ENCODE peak calls at places on chromosome 21, in ten cellular contexts. Z, S, V, M, I, Y, H, J, G and N are unnamed samples.

GRCh38 chr21:36672737-36673136 is 26.2 kb upstream of the SIM2 start:
- DNase-seq in Z (no peak), S (no peak), V (no peak), M (no peak), I (no peak), Y (no peak), H (no peak), J (no peak), G (no peak), N (no peak)

GRCh38 chr21:33069994-33070811 is at the start of gene OLIG1:
- DNase-seq in Z (no peak), S (peak; percentile 62), V (peak; percentile 78), M (peak; percentile 67), I (no peak), Y (peak; percentile 7), H (peak; percentile 31), J (no peak), G (no peak), N (no peak)

GRCh38 chr21:32726742-32727477 is 903 bp downstream of the SYNJ1 start:
- DNase-seq in Z (no peak), S (peak; percentile 15), V (peak; percentile 35), M (peak; percentile 33), I (no peak), Y (no peak), H (peak; percentile 38), J (peak; percentile 43), G (peak; percentile 70), N (peak; percentile 35)

GRCh38 chr21:36155603-36156338 is 853 bp upstream of the DOP1B start:
- DNase-seq in Z (no peak), S (no peak), V (no peak), M (no peak), I (no peak), Y (no peak), H (no peak), J (no peak), G (no peak), N (no peak)

GRCh38 chr21:15514073-15514946 is 215.5 kb upstream of the USP25 start:
- DNase-seq in Z (no peak), S (peak; percentile 56), V (no peak), M (no peak), I (peak; percentile 76), Y (no peak), H (no peak), J (no peak), G (no peak), N (peak; percentile 31)

GRCh38 chr21:39454949-39455668 is 3.3 kb downstream of the SH3BGR start:
- DNase-seq in Z (no peak), S (no peak), V (no peak), M (no peak), I (no peak), Y (no peak), H (no peak), J (no peak), G (no peak), N (no peak)

GRCh38 chr21:43916691-43917514 is 51.9 kb downstream of the AGPAT3 start:
- DNase-seq in Z (no peak), S (peak; percentile 81), V (no peak), M (no peak), I (peak; percentile 84), Y (no peak), H (no peak), J (no peak), G (no peak), N (peak; percentile 83)

GRCh38 chr21:43659136-43660000 is at the start of the genes HSF2BP and RRP1B:
- DNase-seq in Z (peak; percentile 72), S (peak; percentile 97), V (peak; percentile 75), M (peak; percentile 86), I (peak; percentile 90), Y (no peak), H (peak; percentile 84), J (peak; percentile 77), G (peak; percentile 88), N (peak; percentile 96)

GRCh38 chr21:32457360-32457840 is 44.9 kb downstream of the EVA1C start:
- DNase-seq in Z (no peak), S (no peak), V (no peak), M (no peak), I (no peak), Y (no peak), H (no peak), J (peak; percentile 60), G (no peak), N (no peak)

GRCh38 chr21:38505654-38506523 is 7.6 kb upstream of the ERG start:
- DNase-seq in Z (no peak), S (peak; percentile 32), V (no peak), M (peak; percentile 55), I (no peak), Y (peak; percentile 41), H (peak; percentile 55), J (peak; percentile 81), G (no peak), N (peak; percentile 69)

GRCh38 chr21:36297938-36298572 is 21.9 kb upstream of the MORC3 start:
- DNase-seq in Z (no peak), S (peak; percentile 92), V (no peak), M (no peak), I (peak; percentile 84), Y (peak; percentile 75), H (peak; percentile 56), J (peak; percentile 22), G (peak; percentile 69), N (peak; percentile 94)

GRCh38 chr21:34582506-34583150 is 32.3 kb downstream of the RCAN1 start:
- DNase-seq in Z (no peak), S (peak; percentile 61), V (no peak), M (peak; percentile 16), I (no peak), Y (peak; percentile 75), H (peak; percentile 35), J (peak; percentile 48), G (no peak), N (peak; percentile 42)

GRCh38 chr21:43733529-43734071 is 14.7 kb downstream of the PDXK start:
- DNase-seq in Z (no peak), S (no peak), V (no peak), M (no peak), I (no peak), Y (no peak), H (peak; percentile 38), J (peak; percentile 44), G (no peak), N (no peak)

GRCh38 chr21:16113052-16113715 is 383.4 kb downstream of the USP25 start:
- DNase-seq in Z (no peak), S (no peak), V (no peak), M (no peak), I (no peak), Y (no peak), H (no peak), J (no peak), G (no peak), N (no peak)

GRCh38 chr21:33964706-33965325 is 49.2 kb upstream of the ATP5PO start:
- DNase-seq in Z (no peak), S (no peak), V (no peak), M (no peak), I (no peak), Y (no peak), H (no peak), J (no peak), G (no peak), N (no peak)

GRCh38 chr21:33721081-33721480 is 78.8 kb downstream of the ITSN1 start:
- DNase-seq in Z (no peak), S (no peak), V (no peak), M (no peak), I (no peak), Y (no peak), H (no peak), J (no peak), G (no peak), N (no peak)

GRCh38 chr21:38930838-38931237 is 125.1 kb downstream of the ETS2 start:
- DNase-seq in Z (no peak), S (no peak), V (no peak), M (no peak), I (no peak), Y (no peak), H (no peak), J (peak; percentile 85), G (peak; percentile 77), N (no peak)

GRCh38 chr21:28856588-28857250 is 136.0 kb downstream of the LTN1 start:
- DNase-seq in Z (no peak), S (no peak), V (no peak), M (no peak), I (no peak), Y (no peak), H (no peak), J (no peak), G (no peak), N (no peak)
- TF ChIP-seq CTCF in Z (no peak), S (no peak), V (no peak), M (no peak), I (no peak), Y (no peak), H (no peak), J (no peak), G (no peak), N (no peak)

DNA sequence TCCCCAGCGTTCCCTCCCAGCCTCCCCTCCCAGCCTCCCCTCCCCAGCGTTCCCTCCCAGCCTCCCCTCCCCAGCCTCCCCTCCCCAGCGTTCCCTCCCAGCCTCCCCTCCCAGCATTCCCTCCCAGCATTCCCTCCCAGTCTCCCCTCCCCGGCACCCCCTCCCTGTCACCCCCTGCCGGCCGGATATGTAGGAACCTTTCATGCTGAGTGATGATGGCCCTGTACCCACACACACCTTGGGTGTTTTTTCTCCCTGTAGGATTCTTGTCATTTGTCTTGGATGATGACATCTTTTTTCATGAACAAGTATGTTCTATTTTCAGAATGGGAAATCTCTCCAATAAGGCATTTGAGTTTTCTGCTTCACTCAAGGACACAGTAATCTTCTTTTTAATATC is 19.6 kb downstream of the FTCD start:
- DNase-seq in Z (no peak), S (no peak), V (no peak), M (no peak), I (no peak), Y (no peak), H (no peak), J (no peak), G (no peak), N (no peak)
- TF ChIP-seq CTCF in Z (no peak), S (no peak), V (no peak), M (no peak), I (no peak), Y (no peak), H (no peak), J (no peak), G (no peak), N (no peak)

GRCh38 chr21:14376854-14377253 is 6.1 kb downstream of the HSPA13 start:
- DNase-seq in Z (no peak), S (no peak), V (no peak), M (no peak), I (no peak), Y (no peak), H (no peak), J (no peak), G (no peak), N (no peak)
- TF ChIP-seq CTCF in Z (no peak), S (no peak), V (no peak), M (no peak), I (no peak), Y (no peak), H (no peak), J (no peak), G (no peak), N (peak; percentile 21)

DNA sequence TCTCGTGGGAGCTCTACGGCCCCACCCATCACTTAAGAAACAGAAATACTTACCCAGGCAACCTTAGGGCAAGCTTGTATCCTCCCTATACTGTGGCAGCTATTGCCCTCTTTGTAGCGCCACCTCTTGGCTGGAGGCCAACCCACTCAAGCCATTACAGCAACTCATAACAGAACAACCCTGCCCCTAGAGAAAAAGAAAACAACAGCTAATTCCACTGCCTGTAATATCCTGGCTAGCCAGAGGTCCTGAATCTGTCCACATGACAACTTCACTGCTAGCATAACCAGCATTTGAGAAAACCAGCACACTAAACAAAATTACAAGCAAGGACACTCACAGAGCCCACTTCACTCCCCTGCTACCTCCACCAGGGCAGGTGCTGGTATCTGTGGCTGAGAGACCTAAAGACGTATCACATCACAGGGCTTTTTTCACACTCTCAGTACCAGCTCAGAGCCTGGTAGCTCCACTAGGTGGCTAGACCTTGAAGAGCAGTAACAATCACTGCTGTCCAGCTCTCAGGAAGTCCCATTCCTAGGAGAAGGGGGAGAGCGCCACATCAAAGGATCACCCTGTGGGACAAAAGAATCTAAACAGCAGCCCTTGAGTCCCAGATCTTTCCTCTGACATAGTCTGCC is 14.5 kb upstream of the MX1 start:
- DNase-seq in Z (no peak), S (no peak), V (no peak), M (no peak), I (peak; percentile 48), Y (peak; percentile 37), H (no peak), J (peak; percentile 48), G (no peak), N (no peak)
- TF ChIP-seq CTCF in Z (no peak), S (peak; percentile 13), V (no peak), M (no peak), I (no peak), Y (peak; percentile 49), H (no peak), J (no peak), G (no peak), N (peak; percentile 19)